ENCODE peak calls at places on chromosomes 13 and 19, in eight cellular contexts. Y is iris pigment epithelial cell, T is lower leg skin, B is uterus, U is NCI-H510A treated with DMSO at 0.1 percent for 48 hours, V is HT1080, Z is amniotic epithelial cell, P is BE2C. J is an unnamed sample.

GRCh38 chr13:51584731-51585191 is 499 bp downstream of the WDFY2 start:
- DNase-seq in Y (peak; percentile 59), T (peak; percentile 68), B (no peak), U (peak; percentile 31), V (no peak), Z (peak; percentile 38), P (peak; percentile 69), J (peak; percentile 51)

GRCh38 chr13:87120476-87120875 is 550.7 kb upstream of the SLITRK5 start:
- DNase-seq in Y (peak; percentile 27), T (no peak), B (no peak), U (no peak), V (no peak), Z (peak; percentile 33), P (no peak), J (peak; percentile 3)

GRCh38 chr13:25901460-25902376 is 150.1 kb downstream of the SHISA2 start:
- DNase-seq in Y (peak; percentile 96), T (no peak), B (no peak), U (peak; percentile 67), V (peak; percentile 92), Z (peak; percentile 51), P (no peak), J (peak; percentile 90)

GRCh38 chr19:54279441-54279962 is 1.4 kb downstream of the LILRB2 start:
- DNase-seq in Y (no peak), T (no peak), B (no peak), U (no peak), V (no peak), Z (no peak), P (no peak), J (no peak)

GRCh38 chr19:17902701-17903100 is 30.1 kb upstream of the CCDC124 start:
- DNase-seq in Y (peak; percentile 92), T (no peak), B (no peak), U (no peak), V (peak; percentile 28), Z (peak; percentile 70), P (no peak), J (peak; percentile 28)

GRCh38 chr19:14786421-14786851 is 8.1 kb upstream of the ADGRE2 start:
- DNase-seq in Y (peak; percentile 27), T (no peak), B (no peak), U (no peak), V (no peak), Z (no peak), P (peak; percentile 20), J (peak; percentile 9)

GRCh38 chr13:110618780-110619179 is 3.4 kb downstream of the NAXD start:
- DNase-seq in Y (no peak), T (no peak), B (no peak), U (no peak), V (no peak), Z (no peak), P (no peak), J (no peak)

GRCh38 chr19:54517483-54517882 is 14.9 kb downstream of the LAIR2 start:
- DNase-seq in Y (peak; percentile 45), T (no peak), B (no peak), U (no peak), V (peak; percentile 63), Z (peak; percentile 22), P (no peak), J (peak; percentile 40)

GRCh38 chr13:59391696-59392095 is 772.0 kb downstream of the DIAPH3 start:
- DNase-seq in Y (peak; percentile 74), T (peak; percentile 42), B (no peak), U (peak; percentile 6), V (peak; percentile 72), Z (peak; percentile 68), P (peak; percentile 73), J (peak; percentile 86)

GRCh38 chr19:7292950-7293794 is 1.0 kb downstream of the INSR start:
- DNase-seq in Y (no peak), T (no peak), B (peak; percentile 40), U (no peak), V (no peak), Z (no peak), P (peak; percentile 25), J (no peak)

GRCh38 chr19:33130433-33130832 is 1.5 kb upstream of the WDR88 start:
- DNase-seq in Y (no peak), T (no peak), B (no peak), U (no peak), V (no peak), Z (no peak), P (no peak), J (no peak)

GRCh38 chr13:57716295-57716694 is 84.8 kb downstream of the PCDH17 start:
- DNase-seq in Y (no peak), T (no peak), B (no peak), U (no peak), V (peak; percentile 19), Z (no peak), P (no peak), J (no peak)

GRCh38 chr13:23984541-23984940 is 87.2 kb upstream of the C1QTNF9B start:
- DNase-seq in Y (no peak), T (peak; percentile 61), B (no peak), U (no peak), V (no peak), Z (no peak), P (no peak), J (no peak)

GRCh38 chr13:99080131-99080530 is 102.3 kb upstream of the DOCK9 start:
- DNase-seq in Y (no peak), T (no peak), B (no peak), U (no peak), V (no peak), Z (no peak), P (no peak), J (no peak)

GRCh38 chr13:40153516-40153915 is 498.1 kb downstream of the COG6 start:
- DNase-seq in Y (no peak), T (no peak), B (no peak), U (no peak), V (no peak), Z (no peak), P (no peak), J (no peak)

GRCh38 chr19:16293133-16294085 is 31.2 kb upstream of the KLF2 start:
- DNase-seq in Y (peak; percentile 99), T (peak; percentile 75), B (peak; percentile 93), U (no peak), V (no peak), Z (peak; percentile 99), P (no peak), J (peak; percentile 100)

GRCh38 chr13:51444922-51445321 is 7.9 kb downstream of the INTS6 start:
- DNase-seq in Y (peak; percentile 56), T (no peak), B (no peak), U (no peak), V (no peak), Z (peak; percentile 67), P (no peak), J (peak; percentile 73)

GRCh38 chr13:75803982-75804381 is 167.9 kb downstream of the LMO7 start:
- DNase-seq in Y (no peak), T (no peak), B (no peak), U (no peak), V (no peak), Z (no peak), P (no peak), J (no peak)

GRCh38 chr19:35755550-35756371 is 1.1 kb downstream of the HSPB6 start:
- DNase-seq in Y (peak; percentile 77), T (peak; percentile 70), B (peak; percentile 97), U (no peak), V (no peak), Z (peak; percentile 71), P (no peak), J (peak; percentile 76)

GRCh38 chr19:13588953-13589833 is 82.9 kb upstream of the CACNA1A start:
- DNase-seq in Y (peak; percentile 39), T (peak; percentile 26), B (peak; percentile 59), U (peak; percentile 55), V (peak; percentile 59), Z (peak; percentile 13), P (peak; percentile 80), J (peak; percentile 59)

GRCh38 chr13:113361406-113361805 is 2.5 kb downstream of the GRTP1 start:
- DNase-seq in Y (no peak), T (peak; percentile 3), B (no peak), U (no peak), V (no peak), Z (no peak), P (no peak), J (no peak)

GRCh38 chr19:294341-294818 is 3.2 kb upstream of the PLPP2 start:
- DNase-seq in Y (peak; percentile 14), T (no peak), B (no peak), U (no peak), V (no peak), Z (peak; percentile 30), P (no peak), J (peak; percentile 23)

GRCh38 chr13:99929866-99930265 is 41.7 kb downstream of the ZIC5 start:
- DNase-seq in Y (no peak), T (no peak), B (no peak), U (no peak), V (no peak), Z (no peak), P (no peak), J (no peak)

GRCh38 chr13:94061316-94061715 is 418.2 kb downstream of the DCT start:
- DNase-seq in Y (peak; percentile 48), T (no peak), B (no peak), U (no peak), V (no peak), Z (peak; percentile 81), P (peak; percentile 13), J (peak; percentile 19)

GRCh38 chr19:1220452-1221037 is 15.0 kb downstream of the STK11 start:
- DNase-seq in Y (no peak), T (no peak), B (no peak), U (no peak), V (no peak), Z (no peak), P (peak; percentile 75), J (no peak)

J was measured in fibroblast of pulmonary artery.